ENCODE peak calls at places on chromosomes 4 and X, in eight cellular contexts. One of them, this sample, is unnamed.

GRCh38 chr4:23819041-23819511 is 70.8 kb downstream of the PPARGC1A start:
- DNase-seq in adrenal gland: no peak
- DNase-seq in colonic mucosa: no peak
- DNase-seq in stomach: no peak
- DNase-seq in cardiac muscle cell: peak; percentile 6
- DNase-seq in lung: peak; percentile 38
- DNase-seq in upper lobe of left lung: no peak
- DNase-seq in A549: no peak
- DNase-seq in this sample: no peak

GRCh38 chr4:145278341-145279121 is 98.1 kb upstream of the OTUD4 start:
- DNase-seq in adrenal gland: no peak
- DNase-seq in colonic mucosa: no peak
- DNase-seq in stomach: no peak
- DNase-seq in cardiac muscle cell: peak; percentile 32
- DNase-seq in lung: no peak
- DNase-seq in upper lobe of left lung: no peak
- DNase-seq in A549: no peak
- DNase-seq in this sample: no peak

GRCh38 chrX:26597981-26598380 is 382.0 kb downstream of the MAGEB5 start:
- DNase-seq in adrenal gland: no peak
- DNase-seq in colonic mucosa: no peak
- DNase-seq in stomach: no peak
- DNase-seq in cardiac muscle cell: no peak
- DNase-seq in lung: no peak
- DNase-seq in upper lobe of left lung: no peak
- DNase-seq in A549: no peak
- DNase-seq in this sample: no peak

GRCh38 chr4:155597281-155597680 is 69.4 kb upstream of the GUCY1A1 start:
- DNase-seq in adrenal gland: no peak
- DNase-seq in colonic mucosa: no peak
- DNase-seq in stomach: no peak
- DNase-seq in cardiac muscle cell: no peak
- DNase-seq in lung: no peak
- DNase-seq in upper lobe of left lung: no peak
- DNase-seq in A549: no peak
- DNase-seq in this sample: no peak

GRCh38 chr4:182776376-182777058 is 140.7 kb downstream of the DCTD start:
- DNase-seq in adrenal gland: no peak
- DNase-seq in colonic mucosa: no peak
- DNase-seq in stomach: no peak
- DNase-seq in cardiac muscle cell: no peak
- DNase-seq in lung: no peak
- DNase-seq in upper lobe of left lung: no peak
- DNase-seq in A549: no peak
- DNase-seq in this sample: no peak

GRCh38 chr4:185656467-185656890 is 121.2 kb upstream of the PDLIM3 start:
- DNase-seq in adrenal gland: peak; percentile 78
- DNase-seq in colonic mucosa: no peak
- DNase-seq in stomach: peak; percentile 60
- DNase-seq in cardiac muscle cell: peak; percentile 75
- DNase-seq in lung: no peak
- DNase-seq in upper lobe of left lung: no peak
- DNase-seq in A549: no peak
- DNase-seq in this sample: no peak

GRCh38 chrX:24775891-24776290 is 82.2 kb downstream of the POLA1 start:
- DNase-seq in adrenal gland: no peak
- DNase-seq in colonic mucosa: no peak
- DNase-seq in stomach: no peak
- DNase-seq in cardiac muscle cell: no peak
- DNase-seq in lung: no peak
- DNase-seq in upper lobe of left lung: no peak
- DNase-seq in A549: no peak
- DNase-seq in this sample: no peak

GRCh38 chr4:126291886-126292285 is 977.1 kb downstream of the FAT4 start:
- DNase-seq in adrenal gland: no peak
- DNase-seq in colonic mucosa: no peak
- DNase-seq in stomach: no peak
- DNase-seq in cardiac muscle cell: no peak
- DNase-seq in lung: no peak
- DNase-seq in upper lobe of left lung: no peak
- DNase-seq in A549: no peak
- DNase-seq in this sample: no peak

GRCh38 chr4:102500371-102501175 is 586 bp upstream of the NFKB1 start:
- DNase-seq in adrenal gland: peak; percentile 52
- DNase-seq in colonic mucosa: peak; percentile 62
- DNase-seq in stomach: peak; percentile 50
- DNase-seq in cardiac muscle cell: peak; percentile 64
- DNase-seq in lung: peak; percentile 56
- DNase-seq in upper lobe of left lung: no peak
- DNase-seq in A549: peak; percentile 37
- DNase-seq in this sample: no peak

GRCh38 chr4:17059192-17059634 is 160.8 kb upstream of the LDB2 start:
- DNase-seq in adrenal gland: no peak
- DNase-seq in colonic mucosa: no peak
- DNase-seq in stomach: no peak
- DNase-seq in cardiac muscle cell: peak; percentile 64
- DNase-seq in lung: no peak
- DNase-seq in upper lobe of left lung: no peak
- DNase-seq in A549: no peak
- DNase-seq in this sample: no peak

GRCh38 chr4:110361921-110362320 is 114.0 kb upstream of the ENPEP start:
- DNase-seq in adrenal gland: no peak
- DNase-seq in colonic mucosa: no peak
- DNase-seq in stomach: no peak
- DNase-seq in cardiac muscle cell: peak; percentile 85
- DNase-seq in lung: no peak
- DNase-seq in upper lobe of left lung: no peak
- DNase-seq in A549: no peak
- DNase-seq in this sample: no peak

GRCh38 chr4:69920874-69921273 is 10.0 kb upstream of the CSN1S1 start:
- DNase-seq in adrenal gland: no peak
- DNase-seq in colonic mucosa: no peak
- DNase-seq in stomach: no peak
- DNase-seq in cardiac muscle cell: no peak
- DNase-seq in lung: no peak
- DNase-seq in upper lobe of left lung: no peak
- DNase-seq in A549: no peak
- DNase-seq in this sample: no peak

GRCh38 chr4:32226733-32227132 is 1506.6 kb downstream of the PCDH7 start:
- DNase-seq in adrenal gland: no peak
- DNase-seq in colonic mucosa: no peak
- DNase-seq in stomach: no peak
- DNase-seq in cardiac muscle cell: no peak
- DNase-seq in lung: no peak
- DNase-seq in upper lobe of left lung: no peak
- DNase-seq in A549: no peak
- DNase-seq in this sample: no peak

GRCh38 chr4:159983080-159983479 is 880.2 kb downstream of the RAPGEF2 start:
- DNase-seq in adrenal gland: no peak
- DNase-seq in colonic mucosa: no peak
- DNase-seq in stomach: no peak
- DNase-seq in cardiac muscle cell: no peak
- DNase-seq in lung: no peak
- DNase-seq in upper lobe of left lung: no peak
- DNase-seq in A549: no peak
- DNase-seq in this sample: no peak

GRCh38 chr4:139851133-139851532 is 185.5 kb downstream of the MGST2 start:
- DNase-seq in adrenal gland: no peak
- DNase-seq in colonic mucosa: no peak
- DNase-seq in stomach: no peak
- DNase-seq in cardiac muscle cell: no peak
- DNase-seq in lung: no peak
- DNase-seq in upper lobe of left lung: no peak
- DNase-seq in A549: no peak
- DNase-seq in this sample: no peak

DNA sequence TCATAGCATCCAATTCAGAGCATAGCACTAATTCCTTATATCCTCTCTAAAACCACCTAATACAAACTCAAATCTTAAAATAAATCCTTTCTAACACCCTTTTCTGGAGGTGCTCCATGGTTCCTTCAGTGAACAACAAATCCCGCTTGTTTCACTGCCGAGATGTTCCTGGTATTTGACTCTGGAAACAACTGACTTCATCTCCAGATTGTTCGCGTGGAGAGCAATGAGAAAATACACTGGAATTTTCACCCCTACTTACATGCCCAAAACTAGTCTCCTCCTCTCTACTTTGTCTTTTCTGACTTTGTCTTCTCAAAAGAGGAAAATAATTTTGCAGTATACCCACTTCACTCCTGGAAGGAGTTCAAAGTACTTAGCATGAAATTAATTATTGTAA is 129.0 kb downstream of the PLS3 start:
- DNase-seq in adrenal gland: no peak
- DNase-seq in colonic mucosa: no peak
- DNase-seq in stomach: no peak
- DNase-seq in cardiac muscle cell: peak; percentile 43
- DNase-seq in lung: no peak
- DNase-seq in upper lobe of left lung: no peak
- DNase-seq in A549: no peak
- DNase-seq in this sample: no peak
- H3K27ac ChIP-seq in adrenal gland: no peak overlapping the region
- H3K27ac ChIP-seq in colonic mucosa: no peak overlapping the region
- H3K27ac ChIP-seq in stomach: no peak overlapping the region
- H3K27ac ChIP-seq in cardiac muscle cell: no peak overlapping the region
- H3K27ac ChIP-seq in lung: no peak overlapping the region
- H3K27ac ChIP-seq in upper lobe of left lung: no peak overlapping the region
- H3K27ac ChIP-seq in A549: no peak overlapping the region
- H3K27ac ChIP-seq in this sample: peak overlapping the region; percentile 12

DNA sequence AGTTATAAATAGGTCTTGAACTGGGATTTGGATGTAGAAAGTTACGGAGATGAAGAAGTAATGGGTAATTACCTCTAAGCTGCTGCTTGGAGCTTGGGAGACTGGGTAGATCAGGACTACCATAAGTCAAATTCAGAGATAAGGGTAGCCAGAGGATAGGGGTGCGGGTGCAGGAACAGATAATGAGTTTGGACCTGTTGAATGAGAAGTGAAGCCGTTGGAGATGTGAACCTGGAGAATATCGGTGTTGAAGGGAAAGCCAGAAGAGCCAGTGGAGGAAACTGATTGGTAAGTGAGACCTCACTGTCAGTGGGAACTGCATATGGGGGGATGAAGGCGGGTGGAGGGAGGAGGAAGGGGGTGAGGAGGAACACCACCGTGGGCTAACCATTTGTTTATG is 618 bp upstream of the FOXO4 start:
- DNase-seq in adrenal gland: no peak
- DNase-seq in colonic mucosa: no peak
- DNase-seq in stomach: no peak
- DNase-seq in cardiac muscle cell: no peak
- DNase-seq in lung: no peak
- DNase-seq in upper lobe of left lung: no peak
- DNase-seq in A549: no peak
- DNase-seq in this sample: no peak
- H3K27ac ChIP-seq in adrenal gland: no peak overlapping the region
- H3K27ac ChIP-seq in colonic mucosa: no peak overlapping the region
- H3K27ac ChIP-seq in stomach: no peak overlapping the region
- H3K27ac ChIP-seq in cardiac muscle cell: no peak overlapping the region
- H3K27ac ChIP-seq in lung: no peak overlapping the region
- H3K27ac ChIP-seq in upper lobe of left lung: peak overlapping the region; percentile 85
- H3K27ac ChIP-seq in A549: peak overlapping the region; percentile 86
- H3K27ac ChIP-seq in this sample: no peak overlapping the region

GRCh38 chrX:153957224-153957623 is 12.8 kb upstream of the RENBP start:
- DNase-seq in adrenal gland: no peak
- DNase-seq in colonic mucosa: no peak
- DNase-seq in stomach: no peak
- DNase-seq in cardiac muscle cell: no peak
- DNase-seq in lung: no peak
- DNase-seq in upper lobe of left lung: no peak
- DNase-seq in A549: no peak
- DNase-seq in this sample: no peak

GRCh38 chrX:153954618-153955450 is 10.4 kb upstream of the RENBP start:
- DNase-seq in adrenal gland: no peak
- DNase-seq in colonic mucosa: no peak
- DNase-seq in stomach: no peak
- DNase-seq in cardiac muscle cell: no peak
- DNase-seq in lung: no peak
- DNase-seq in upper lobe of left lung: no peak
- DNase-seq in A549: no peak
- DNase-seq in this sample: no peak

GRCh38 chrX:153956044-153956907 is 11.8 kb upstream of the RENBP start:
- DNase-seq in adrenal gland: no peak
- DNase-seq in colonic mucosa: no peak
- DNase-seq in stomach: no peak
- DNase-seq in cardiac muscle cell: no peak
- DNase-seq in lung: no peak
- DNase-seq in upper lobe of left lung: no peak
- DNase-seq in A549: no peak
- DNase-seq in this sample: no peak

GRCh38 chrX:153953892-153954617 is 9.6 kb upstream of the RENBP start:
- DNase-seq in adrenal gland: no peak
- DNase-seq in colonic mucosa: no peak
- DNase-seq in stomach: no peak
- DNase-seq in cardiac muscle cell: no peak
- DNase-seq in lung: no peak
- DNase-seq in upper lobe of left lung: no peak
- DNase-seq in A549: no peak
- DNase-seq in this sample: no peak

GRCh38 chrX:153955451-153955732 is 10.9 kb upstream of the RENBP start:
- DNase-seq in adrenal gland: no peak
- DNase-seq in colonic mucosa: no peak
- DNase-seq in stomach: no peak
- DNase-seq in cardiac muscle cell: no peak
- DNase-seq in lung: no peak
- DNase-seq in upper lobe of left lung: no peak
- DNase-seq in A549: no peak
- DNase-seq in this sample: no peak
- H3K27ac ChIP-seq in adrenal gland: no peak overlapping the region
- H3K27ac ChIP-seq in colonic mucosa: no peak overlapping the region
- H3K27ac ChIP-seq in stomach: no peak overlapping the region
- H3K27ac ChIP-seq in cardiac muscle cell: no peak overlapping the region
- H3K27ac ChIP-seq in lung: no peak overlapping the region
- H3K27ac ChIP-seq in upper lobe of left lung: no peak overlapping the region
- H3K27ac ChIP-seq in A549: no peak overlapping the region
- H3K27ac ChIP-seq in this sample: no peak overlapping the region

GRCh38 chr4:99120501-99120900 is 23.6 kb downstream of the ADH4 start:
- DNase-seq in adrenal gland: no peak
- DNase-seq in colonic mucosa: no peak
- DNase-seq in stomach: no peak
- DNase-seq in cardiac muscle cell: no peak
- DNase-seq in lung: no peak
- DNase-seq in upper lobe of left lung: peak; percentile 18
- DNase-seq in A549: no peak
- DNase-seq in this sample: no peak

GRCh38 chr4:99131378-99131777 is 12.7 kb downstream of the ADH4 start:
- DNase-seq in adrenal gland: no peak
- DNase-seq in colonic mucosa: no peak
- DNase-seq in stomach: no peak
- DNase-seq in cardiac muscle cell: no peak
- DNase-seq in lung: no peak
- DNase-seq in upper lobe of left lung: no peak
- DNase-seq in A549: no peak
- DNase-seq in this sample: no peak

DNA sequence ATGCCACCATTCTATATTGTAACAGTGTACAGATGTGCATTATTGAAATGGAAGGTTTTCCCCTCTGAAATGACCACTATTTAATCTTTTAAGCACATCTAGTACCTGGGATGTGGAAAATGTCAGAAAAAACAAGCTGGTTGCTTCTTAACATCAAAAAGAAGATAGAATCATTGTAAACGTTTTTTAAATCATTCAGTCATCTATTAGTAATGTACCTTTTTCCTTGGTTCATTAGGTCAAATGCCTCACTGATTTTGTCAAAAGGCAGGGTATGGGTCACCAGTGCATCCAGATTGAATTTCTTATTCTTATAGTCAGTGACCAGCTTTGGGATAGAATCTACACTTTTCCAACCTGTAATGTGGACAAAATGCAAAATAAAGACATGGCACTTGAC is 17.7 kb downstream of the ADH4 start:
- DNase-seq in adrenal gland: no peak
- DNase-seq in colonic mucosa: no peak
- DNase-seq in stomach: no peak
- DNase-seq in cardiac muscle cell: no peak
- DNase-seq in lung: no peak
- DNase-seq in upper lobe of left lung: no peak
- DNase-seq in A549: no peak
- DNase-seq in this sample: no peak
- H3K27ac ChIP-seq in adrenal gland: no peak overlapping the region
- H3K27ac ChIP-seq in colonic mucosa: no peak overlapping the region
- H3K27ac ChIP-seq in stomach: no peak overlapping the region
- H3K27ac ChIP-seq in cardiac muscle cell: no peak overlapping the region
- H3K27ac ChIP-seq in lung: no peak overlapping the region
- H3K27ac ChIP-seq in upper lobe of left lung: no peak overlapping the region
- H3K27ac ChIP-seq in A549: no peak overlapping the region
- H3K27ac ChIP-seq in this sample: no peak overlapping the region

This sample was measured in caudate nucleus.